ENCODE peak calls at places on chromosome 14, in ten cellular contexts. O is stimulated activated naive B cell treated with anti-CD40 and anti-IgM and Interleukin-4, amounts not matched to agents 10 μg/mL and 1 μg/mL and 100 μg/mL, for 72 hours; Z is activated T-cell treated with anti-CD3 and anti-CD28 coated beads, Interleukin-2, amount 50 U/mL, for 72 hours; W is IMR-90; V is effector CD8-positive, alpha-beta T cell; P is activated CD8-positive, alpha-beta memory T cell treated with anti-CD3 and anti-CD28 coated beads, Interleukin-2, amount 50 U/mL, for 48 hours; Y is mucosa of gallbladder; T is GM10248; K is AG10803; H is G401. F is an unnamed sample.

GRCh38 chr14:54974773-54975414 is 52.0 kb downstream of the WDHD1 start:
- DNase-seq in H (no peak), Y (no peak), P (no peak), V (no peak), T (no peak), Z (no peak), W (no peak), K (no peak), O (no peak), F (no peak)

GRCh38 chr14:26401170-26401968 is 196.5 kb downstream of the NOVA1 start:
- DNase-seq in Y (no peak), O (no peak), H (peak; percentile 73), T (no peak), K (no peak), W (no peak), P (no peak), Z (no peak), V (no peak), F (no peak)

GRCh38 chr14:68890173-68890931 is 88.8 kb downstream of the ACTN1 start:
- DNase-seq in H (no peak), K (no peak), O (no peak), Y (no peak), P (no peak), Z (no peak), W (no peak), T (no peak), V (no peak), F (no peak)

GRCh38 chr14:39232554-39233415 is 930 bp upstream of the MIA2 start:
- DNase-seq in Z (no peak), K (peak; percentile 81), Y (no peak), P (no peak), H (no peak), O (no peak), T (peak; percentile 23), V (no peak), W (peak; percentile 78), F (peak; percentile 52)

GRCh38 chr14:93880025-93880820 is 46.9 kb upstream of the FAM181A start:
- DNase-seq in W (no peak), V (no peak), T (no peak), Z (no peak), K (peak; percentile 76), Y (no peak), P (no peak), O (no peak), H (no peak), F (no peak)

GRCh38 chr14:102034301-102034700 is 52.5 kb downstream of the HSP90AA1 start:
- DNase-seq in T (no peak), H (no peak), Y (peak; percentile 21), W (no peak), K (no peak), Z (no peak), O (no peak), V (no peak), P (no peak), F (no peak)

GRCh38 chr14:106792543-106792942 is 1266.2 kb downstream of the TMEM121 start:
- DNase-seq in W (no peak), Y (no peak), P (no peak), Z (no peak), O (no peak), T (no peak), V (no peak), H (no peak), K (no peak), F (no peak)

GRCh38 chr14:91350813-91351507 is 66.7 kb downstream of the CCDC88C start:
- DNase-seq in Y (no peak), P (no peak), O (no peak), Z (peak; percentile 70), W (no peak), V (no peak), T (peak; percentile 75), K (no peak), H (no peak), F (no peak)

GRCh38 chr14:101823511-101824120 is 62.1 kb downstream of the PPP2R5C start:
- DNase-seq in O (peak; percentile 27), P (peak; percentile 83), Z (peak; percentile 83), Y (peak; percentile 47), T (peak; percentile 41), W (no peak), H (peak; percentile 72), K (no peak), V (peak; percentile 41), F (no peak)

GRCh38 chr14:91963465-91963864 is 16.0 kb upstream of the FBLN5 start:
- DNase-seq in Z (no peak), O (no peak), P (no peak), Y (no peak), H (no peak), V (no peak), K (peak; percentile 23), T (no peak), W (peak; percentile 25), F (no peak)

GRCh38 chr14:99749763-99750715 is 43.2 kb upstream of the EML1 start:
- DNase-seq in Y (no peak), H (no peak), T (no peak), O (no peak), Z (no peak), P (no peak), V (no peak), W (no peak), K (no peak), F (no peak)

GRCh38 chr14:50045039-50045711 is 71.2 kb downstream of the VCPKMT start:
- DNase-seq in Z (peak; percentile 85), V (no peak), O (peak; percentile 64), P (peak; percentile 85), K (peak; percentile 82), Y (peak; percentile 92), T (peak; percentile 65), W (peak; percentile 88), H (no peak), F (peak; percentile 86)

GRCh38 chr14:68820536-68820935 is 27.7 kb upstream of the ZFP36L1 start:
- DNase-seq in P (no peak), H (no peak), V (no peak), Z (no peak), Y (no peak), K (no peak), T (no peak), W (no peak), O (no peak), F (no peak)

GRCh38 chr14:69249603-69250002 is 10.4 kb upstream of the GALNT16 start:
- DNase-seq in V (no peak), H (no peak), Z (no peak), Y (no peak), W (no peak), P (no peak), T (no peak), O (no peak), K (no peak), F (no peak)

GRCh38 chr14:100677152-100677924 is 49.4 kb upstream of the DLK1 start:
- DNase-seq in P (no peak), T (no peak), K (peak; percentile 35), W (no peak), Z (no peak), O (no peak), V (no peak), Y (no peak), H (no peak), F (peak; percentile 83)

GRCh38 chr14:103031956-103032355 is 25.4 kb downstream of the CDC42BPB start:
- DNase-seq in Y (no peak), O (no peak), V (no peak), Z (no peak), K (peak; percentile 11), W (no peak), P (no peak), T (no peak), H (peak; percentile 65), F (no peak)

GRCh38 chr14:22268875-22269274 is 320.1 kb downstream of the DAD1 start:
- DNase-seq in K (no peak), V (no peak), Z (no peak), O (no peak), P (no peak), Y (no peak), W (peak; percentile 47), H (no peak), T (no peak), F (no peak)

GRCh38 chr14:101221549-101222160 is 318.1 kb upstream of the RTL1 start:
- DNase-seq in V (no peak), P (no peak), W (no peak), H (no peak), Z (no peak), O (no peak), T (no peak), K (no peak), Y (no peak), F (no peak)

GRCh38 chr14:38125484-38125912 is 82.2 kb upstream of the SSTR1 start:
- DNase-seq in H (no peak), Y (no peak), Z (no peak), W (no peak), P (no peak), V (no peak), K (no peak), T (no peak), O (no peak), F (peak; percentile 32)

GRCh38 chr14:49893309-49894213 is 679 bp downstream of the ARF6 start:
- DNase-seq in H (no peak), Z (peak; percentile 89), K (peak; percentile 47), Y (peak; percentile 48), V (peak; percentile 54), O (peak; percentile 89), W (no peak), T (peak; percentile 75), P (peak; percentile 95), F (peak; percentile 67)

GRCh38 chr14:24435192-24435810 is 5.5 kb downstream of the KHNYN start:
- DNase-seq in P (no peak), Y (no peak), O (no peak), T (no peak), K (no peak), V (no peak), Z (no peak), H (no peak), W (no peak), F (no peak)

GRCh38 chr14:105879867-105880561 is 353.6 kb downstream of the TMEM121 start:
- DNase-seq in V (no peak), P (peak; percentile 45), H (no peak), K (no peak), W (no peak), O (no peak), Y (no peak), Z (no peak), T (no peak), F (peak; percentile 65)

F was measured in KBM-7.